ENCODE peak calls at places on chromosomes 16 and 17, in nine cellular contexts. T is LHCN-M2; S is stimulated activated CD4-positive, alpha-beta T cell treated with anti-CD3 and anti-CD28 coated beads, Interleukin-12 subunit alpha, Interleukin-12 subunit beta, amount 100 ng/mL, for 48 hours; D is CD4-positive, alpha-beta memory T cell; K is stimulated activated naive CD8-positive, alpha-beta T cell treated with anti-CD3 and anti-CD28 coated beads, Interleukin-15, Interleukin-2, amounts not matched to agents 100 U/mL and 50 U/mL, for 24 hours; P is hypothalamus; I is naive B cell; G is Calu3; H is Peyer's patch. N is an unnamed sample.

GRCh38 chr17:29005936-29006438 is at the start of gene SEZ6:
- DNase-seq in T (peak), S (peak), D (peak), K (peak), P (peak), I (peak), G (peak), H (peak), N (peak)

GRCh38 chr17:56316604-56317003 is 163.3 kb downstream of the ANKFN1 start:
- DNase-seq in T (no peak), S (no peak), D (no peak), K (no peak), P (no peak), I (no peak), G (no peak), H (no peak), N (no peak)

GRCh38 chr16:61362583-61362982 is 673.7 kb downstream of the CDH8 start:
- DNase-seq in T (no peak), S (no peak), D (no peak), K (no peak), P (no peak), I (no peak), G (no peak), H (no peak), N (no peak)

GRCh38 chr17:13462161-13462560 is 139.6 kb downstream of the HS3ST3A1 start:
- DNase-seq in T (no peak), S (no peak), D (no peak), K (no peak), P (no peak), I (no peak), G (no peak), H (no peak), N (no peak)

GRCh38 chr17:56891751-56892150 is 22.1 kb downstream of the TRIM25 start:
- DNase-seq in T (no peak), S (peak), D (peak), K (peak), P (no peak), I (peak), G (no peak), H (peak), N (no peak)

GRCh38 chr17:3890082-3890892 is 2.6 kb downstream of the CAMKK1 start:
- DNase-seq in T (peak), S (no peak), D (no peak), K (peak), P (peak), I (no peak), G (peak), H (peak), N (no peak)

GRCh38 chr16:46817961-46818360 is 13.0 kb downstream of the C16orf87 start:
- DNase-seq in T (peak), S (no peak), D (no peak), K (no peak), P (no peak), I (no peak), G (no peak), H (no peak), N (no peak)

GRCh38 chr16:48720266-48720665 is 110.3 kb upstream of the N4BP1 start:
- DNase-seq in T (no peak), S (no peak), D (no peak), K (no peak), P (no peak), I (no peak), G (peak), H (no peak), N (no peak)

GRCh38 chr17:17114592-17115225 is 72.5 kb downstream of the MPRIP start:
- DNase-seq in T (peak), S (no peak), D (no peak), K (peak), P (peak), I (no peak), G (no peak), H (no peak), N (no peak)

GRCh38 chr16:27195941-27196595 is 7.3 kb upstream of the KDM8 start:
- DNase-seq in T (no peak), S (no peak), D (peak), K (no peak), P (no peak), I (no peak), G (no peak), H (no peak), N (no peak)

GRCh38 chr17:77100009-77100408 is 40.8 kb upstream of the SEC14L1 start:
- DNase-seq in T (no peak), S (no peak), D (no peak), K (no peak), P (peak), I (no peak), G (peak), H (peak), N (no peak)

GRCh38 chr16:57627184-57627871 is 1.1 kb upstream of the ADGRG1 start:
- DNase-seq in T (peak), S (no peak), D (no peak), K (no peak), P (peak), I (no peak), G (peak), H (no peak), N (no peak)

GRCh38 chr17:67779098-67779672 is 46.1 kb upstream of the BPTF start:
- DNase-seq in T (peak), S (no peak), D (peak), K (peak), P (no peak), I (no peak), G (peak), H (no peak), N (no peak)

GRCh38 chr17:49987681-49988441 is 7.2 kb downstream of the DLX3 start:
- DNase-seq in T (peak), S (no peak), D (no peak), K (no peak), P (no peak), I (no peak), G (peak), H (peak), N (no peak)

GRCh38 chr17:5115673-5116651 is at the start of gene USP6:
- DNase-seq in T (no peak), S (no peak), D (no peak), K (no peak), P (peak), I (no peak), G (no peak), H (peak), N (no peak)

GRCh38 chr17:67245694-67246397 is 850 bp upstream of the HELZ start:
- DNase-seq in T (no peak), S (no peak), D (peak), K (peak), P (no peak), I (peak), G (peak), H (peak), N (no peak)

GRCh38 chr17:68698761-68699160 is 97.6 kb upstream of the FAM20A start:
- DNase-seq in T (peak), S (no peak), D (no peak), K (no peak), P (no peak), I (no peak), G (no peak), H (no peak), N (no peak)

GRCh38 chr17:7912927-7913524 is 3.1 kb downstream of the RNF227 start:
- DNase-seq in T (peak), S (no peak), D (peak), K (peak), P (peak), I (peak), G (peak), H (peak), N (peak)

GRCh38 chr16:57029161-57030160 is 40.1 kb downstream of the NLRC5 start:
- DNase-seq in T (peak), S (no peak), D (no peak), K (no peak), P (no peak), I (no peak), G (no peak), H (no peak), N (no peak)

GRCh38 chr17:3738562-3739295 is 15.0 kb downstream of the HASPIN start:
- DNase-seq in T (no peak), S (peak), D (peak), K (peak), P (peak), I (no peak), G (peak), H (peak), N (peak)

GRCh38 chr16:51638338-51639135 is 487.5 kb upstream of the SALL1 start:
- DNase-seq in T (no peak), S (no peak), D (no peak), K (no peak), P (no peak), I (no peak), G (no peak), H (no peak), N (no peak)

GRCh38 chr17:33778505-33779398 is 476.3 kb upstream of the CCL2 start:
- DNase-seq in T (peak), S (peak), D (peak), K (peak), P (peak), I (peak), G (peak), H (peak), N (peak)

GRCh38 chr17:65022751-65023421 is 33.7 kb downstream of the GNA13 start:
- DNase-seq in T (peak), S (no peak), D (no peak), K (no peak), P (no peak), I (no peak), G (no peak), H (no peak), N (peak)